ENCODE peak calls at places on chromosomes 2 and 18, in nine cellular contexts. One of them, this sample, is unnamed.

GRCh38 chr2:41736105-41736567 is 311.7 kb upstream of the PKDCC start:
- DNase-seq in nephron progenitor cell: no peak
- DNase-seq in Peyer's patch: no peak
- DNase-seq in body of pancreas: no peak
- DNase-seq in fibroblast of mammary gland: peak; percentile 49
- DNase-seq in endothelial cell: no peak
- DNase-seq in neural crest cell: no peak
- DNase-seq in dorsolateral prefrontal cortex: no peak
- DNase-seq in AG09319: no peak
- DNase-seq in this sample: no peak

GRCh38 chr2:205702576-205702975 is 20.3 kb downstream of the NRP2 start:
- DNase-seq in nephron progenitor cell: no peak
- DNase-seq in Peyer's patch: no peak
- DNase-seq in body of pancreas: no peak
- DNase-seq in fibroblast of mammary gland: no peak
- DNase-seq in endothelial cell: no peak
- DNase-seq in neural crest cell: no peak
- DNase-seq in dorsolateral prefrontal cortex: no peak
- DNase-seq in AG09319: no peak
- DNase-seq in this sample: no peak

GRCh38 chr2:26609839-26610277 is 31.3 kb downstream of the CIB4 start:
- DNase-seq in nephron progenitor cell: no peak
- DNase-seq in Peyer's patch: peak; percentile 31
- DNase-seq in body of pancreas: peak; percentile 39
- DNase-seq in fibroblast of mammary gland: no peak
- DNase-seq in endothelial cell: no peak
- DNase-seq in neural crest cell: no peak
- DNase-seq in dorsolateral prefrontal cortex: no peak
- DNase-seq in AG09319: no peak
- DNase-seq in this sample: no peak

GRCh38 chr2:119473621-119474370 is 42.1 kb downstream of the TMEM37 start:
- DNase-seq in nephron progenitor cell: no peak
- DNase-seq in Peyer's patch: no peak
- DNase-seq in body of pancreas: no peak
- DNase-seq in fibroblast of mammary gland: no peak
- DNase-seq in endothelial cell: no peak
- DNase-seq in neural crest cell: no peak
- DNase-seq in dorsolateral prefrontal cortex: no peak
- DNase-seq in AG09319: no peak
- DNase-seq in this sample: no peak

GRCh38 chr18:23235860-23236259 is 100.6 kb downstream of the CABLES1 start:
- DNase-seq in nephron progenitor cell: no peak
- DNase-seq in Peyer's patch: no peak
- DNase-seq in body of pancreas: no peak
- DNase-seq in fibroblast of mammary gland: no peak
- DNase-seq in endothelial cell: no peak
- DNase-seq in neural crest cell: no peak
- DNase-seq in dorsolateral prefrontal cortex: no peak
- DNase-seq in AG09319: no peak
- DNase-seq in this sample: no peak

GRCh38 chr2:128390991-128391630 is 72.4 kb upstream of the HS6ST1 start:
- DNase-seq in nephron progenitor cell: no peak
- DNase-seq in Peyer's patch: no peak
- DNase-seq in body of pancreas: peak; percentile 0
- DNase-seq in fibroblast of mammary gland: no peak
- DNase-seq in endothelial cell: no peak
- DNase-seq in neural crest cell: no peak
- DNase-seq in dorsolateral prefrontal cortex: no peak
- DNase-seq in AG09319: no peak
- DNase-seq in this sample: no peak

GRCh38 chr2:9708683-9709538 is 78.1 kb upstream of the YWHAQ start:
- DNase-seq in nephron progenitor cell: no peak
- DNase-seq in Peyer's patch: no peak
- DNase-seq in body of pancreas: no peak
- DNase-seq in fibroblast of mammary gland: peak; percentile 25
- DNase-seq in endothelial cell: no peak
- DNase-seq in neural crest cell: no peak
- DNase-seq in dorsolateral prefrontal cortex: no peak
- DNase-seq in AG09319: no peak
- DNase-seq in this sample: no peak

GRCh38 chr2:110788936-110789335 is 56.6 kb downstream of the ACOXL start:
- DNase-seq in nephron progenitor cell: no peak
- DNase-seq in Peyer's patch: no peak
- DNase-seq in body of pancreas: no peak
- DNase-seq in fibroblast of mammary gland: no peak
- DNase-seq in endothelial cell: no peak
- DNase-seq in neural crest cell: no peak
- DNase-seq in dorsolateral prefrontal cortex: no peak
- DNase-seq in AG09319: no peak
- DNase-seq in this sample: no peak

GRCh38 chr2:19051238-19051831 is 307.1 kb downstream of the OSR1 start:
- DNase-seq in nephron progenitor cell: peak; percentile 31
- DNase-seq in Peyer's patch: no peak
- DNase-seq in body of pancreas: no peak
- DNase-seq in fibroblast of mammary gland: no peak
- DNase-seq in endothelial cell: no peak
- DNase-seq in neural crest cell: no peak
- DNase-seq in dorsolateral prefrontal cortex: no peak
- DNase-seq in AG09319: no peak
- DNase-seq in this sample: no peak
- TF ChIP-seq CTCF in nephron progenitor cell: peak; percentile 17
- TF ChIP-seq CTCF in Peyer's patch: no peak
- TF ChIP-seq CTCF in body of pancreas: no peak
- TF ChIP-seq CTCF in fibroblast of mammary gland: no peak
- TF ChIP-seq CTCF in endothelial cell: no peak
- TF ChIP-seq CTCF in neural crest cell: no peak
- TF ChIP-seq CTCF in dorsolateral prefrontal cortex: no peak
- TF ChIP-seq CTCF in AG09319: no peak
- TF ChIP-seq CTCF in this sample: no peak

DNA sequence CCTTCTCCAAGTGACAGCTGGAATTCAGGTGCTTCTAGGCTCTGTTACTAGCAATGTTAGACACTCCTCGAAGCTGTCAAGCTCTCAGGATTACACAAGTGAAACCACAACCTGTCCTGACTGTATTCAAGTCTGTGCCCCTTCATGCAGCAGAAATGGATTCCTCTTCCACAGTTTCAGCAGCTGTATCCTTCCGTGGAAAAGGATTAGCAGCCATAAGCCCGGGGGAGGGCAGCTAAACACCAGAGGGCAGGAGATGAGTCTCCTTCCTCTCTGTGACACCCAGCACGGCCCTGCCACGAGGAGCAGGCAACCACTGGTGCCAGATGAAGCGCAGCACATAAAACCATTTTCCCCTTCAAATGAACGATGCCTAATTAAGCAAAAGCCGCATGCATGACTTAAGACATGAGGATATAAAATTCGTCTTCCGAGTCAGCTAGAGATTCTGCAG is 1.2 kb downstream of the ST3GAL5 start:
- DNase-seq in nephron progenitor cell: peak; percentile 25
- DNase-seq in Peyer's patch: peak; percentile 78
- DNase-seq in body of pancreas: peak; percentile 57
- DNase-seq in fibroblast of mammary gland: peak; percentile 34
- DNase-seq in endothelial cell: peak; percentile 37
- DNase-seq in neural crest cell: no peak
- DNase-seq in dorsolateral prefrontal cortex: peak; percentile 63
- DNase-seq in AG09319: no peak
- DNase-seq in this sample: peak; percentile 47
- TF ChIP-seq CTCF in nephron progenitor cell: no peak
- TF ChIP-seq CTCF in Peyer's patch: no peak
- TF ChIP-seq CTCF in body of pancreas: peak; percentile 16
- TF ChIP-seq CTCF in fibroblast of mammary gland: peak; percentile 18
- TF ChIP-seq CTCF in endothelial cell: no peak
- TF ChIP-seq CTCF in neural crest cell: peak; percentile 31
- TF ChIP-seq CTCF in dorsolateral prefrontal cortex: peak; percentile 33
- TF ChIP-seq CTCF in AG09319: peak; percentile 44
- TF ChIP-seq CTCF in this sample: no peak

DNA sequence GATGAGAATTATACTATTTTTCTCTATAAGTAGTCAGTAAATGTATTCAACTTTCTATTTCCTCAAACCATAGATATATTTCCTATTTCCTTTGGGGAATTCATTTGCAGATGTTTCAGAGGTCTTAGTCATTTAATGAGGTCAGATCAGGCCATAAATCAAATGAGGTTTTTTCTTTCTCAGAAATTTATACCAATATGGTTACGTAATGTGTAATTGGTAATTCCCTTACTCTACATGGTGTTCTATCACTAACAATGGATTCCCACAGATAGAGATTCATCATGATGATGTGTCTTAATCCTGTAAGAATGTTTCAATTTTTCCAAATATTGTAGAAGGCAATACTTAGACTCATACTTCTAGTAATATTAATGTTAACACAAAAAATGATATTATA is 108.0 kb downstream of the DPP4 start:
- DNase-seq in nephron progenitor cell: no peak
- DNase-seq in Peyer's patch: no peak
- DNase-seq in body of pancreas: no peak
- DNase-seq in fibroblast of mammary gland: peak; percentile 93
- DNase-seq in endothelial cell: no peak
- DNase-seq in neural crest cell: no peak
- DNase-seq in dorsolateral prefrontal cortex: no peak
- DNase-seq in AG09319: no peak
- DNase-seq in this sample: no peak
- TF ChIP-seq CTCF in nephron progenitor cell: no peak
- TF ChIP-seq CTCF in Peyer's patch: no peak
- TF ChIP-seq CTCF in body of pancreas: no peak
- TF ChIP-seq CTCF in fibroblast of mammary gland: no peak
- TF ChIP-seq CTCF in endothelial cell: no peak
- TF ChIP-seq CTCF in neural crest cell: no peak
- TF ChIP-seq CTCF in dorsolateral prefrontal cortex: no peak
- TF ChIP-seq CTCF in AG09319: no peak
- TF ChIP-seq CTCF in this sample: no peak

DNA sequence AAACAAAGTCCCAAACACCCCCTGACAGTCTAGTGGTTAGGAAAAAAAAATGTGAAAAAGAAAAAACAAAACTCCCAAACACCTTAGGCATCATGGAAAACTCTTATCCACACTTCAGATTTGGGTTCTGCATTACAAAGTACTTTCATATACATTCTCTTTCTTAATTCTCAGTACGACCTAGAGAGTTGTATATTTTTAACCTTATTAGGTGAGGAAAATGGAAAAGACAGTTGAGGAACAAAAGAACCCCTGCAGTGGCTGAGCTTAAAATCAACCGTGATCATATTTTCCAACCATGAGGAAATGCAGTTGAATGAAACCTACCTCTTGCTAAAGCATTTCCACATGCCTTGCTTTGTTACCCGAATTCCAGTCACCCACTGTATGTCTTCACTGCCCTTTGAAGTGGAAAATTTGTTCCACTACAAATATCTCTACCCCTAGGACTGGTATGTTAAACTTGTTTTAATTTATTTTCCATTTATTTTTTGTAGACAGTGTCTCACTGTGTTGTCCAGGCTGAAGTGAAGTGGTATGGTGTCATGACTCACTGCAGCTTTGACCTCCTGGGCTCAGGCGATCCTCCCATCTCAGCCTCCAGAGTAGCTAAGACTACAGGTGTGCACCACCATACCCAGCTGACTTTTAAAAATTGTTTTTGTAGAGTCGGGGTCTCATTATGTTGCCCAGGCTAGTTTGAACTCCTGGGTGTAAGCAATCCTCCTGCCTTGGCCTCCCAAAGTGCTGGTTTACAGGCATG is 56.9 kb upstream of the LPIN2 start:
- DNase-seq in nephron progenitor cell: no peak
- DNase-seq in Peyer's patch: no peak
- DNase-seq in body of pancreas: no peak
- DNase-seq in fibroblast of mammary gland: no peak
- DNase-seq in endothelial cell: no peak
- DNase-seq in neural crest cell: no peak
- DNase-seq in dorsolateral prefrontal cortex: no peak
- DNase-seq in AG09319: no peak
- DNase-seq in this sample: no peak
- TF ChIP-seq CTCF in nephron progenitor cell: no peak
- TF ChIP-seq CTCF in Peyer's patch: no peak
- TF ChIP-seq CTCF in body of pancreas: no peak
- TF ChIP-seq CTCF in fibroblast of mammary gland: no peak
- TF ChIP-seq CTCF in endothelial cell: no peak
- TF ChIP-seq CTCF in neural crest cell: no peak
- TF ChIP-seq CTCF in dorsolateral prefrontal cortex: no peak
- TF ChIP-seq CTCF in AG09319: no peak
- TF ChIP-seq CTCF in this sample: no peak

GRCh38 chr2:25164526-25164925 is 3.9 kb downstream of the POMC start:
- DNase-seq in nephron progenitor cell: no peak
- DNase-seq in Peyer's patch: no peak
- DNase-seq in body of pancreas: no peak
- DNase-seq in fibroblast of mammary gland: no peak
- DNase-seq in endothelial cell: no peak
- DNase-seq in neural crest cell: no peak
- DNase-seq in dorsolateral prefrontal cortex: no peak
- DNase-seq in AG09319: no peak
- DNase-seq in this sample: no peak

GRCh38 chr2:25170888-25171287 is 2.5 kb upstream of the POMC start:
- DNase-seq in nephron progenitor cell: no peak
- DNase-seq in Peyer's patch: no peak
- DNase-seq in body of pancreas: no peak
- DNase-seq in fibroblast of mammary gland: no peak
- DNase-seq in endothelial cell: no peak
- DNase-seq in neural crest cell: no peak
- DNase-seq in dorsolateral prefrontal cortex: no peak
- DNase-seq in AG09319: no peak
- DNase-seq in this sample: no peak

GRCh38 chr2:25169073-25169470 is 692 bp upstream of the POMC start:
- DNase-seq in nephron progenitor cell: no peak
- DNase-seq in Peyer's patch: no peak
- DNase-seq in body of pancreas: no peak
- DNase-seq in fibroblast of mammary gland: no peak
- DNase-seq in endothelial cell: no peak
- DNase-seq in neural crest cell: no peak
- DNase-seq in dorsolateral prefrontal cortex: no peak
- DNase-seq in AG09319: no peak
- DNase-seq in this sample: no peak

GRCh38 chr2:25165992-25166618 is 2.3 kb downstream of the POMC start:
- DNase-seq in nephron progenitor cell: peak; percentile 18
- DNase-seq in Peyer's patch: peak; percentile 79
- DNase-seq in body of pancreas: peak; percentile 70
- DNase-seq in fibroblast of mammary gland: no peak
- DNase-seq in endothelial cell: peak; percentile 32
- DNase-seq in neural crest cell: no peak
- DNase-seq in dorsolateral prefrontal cortex: no peak
- DNase-seq in AG09319: no peak
- DNase-seq in this sample: peak; percentile 71

DNA sequence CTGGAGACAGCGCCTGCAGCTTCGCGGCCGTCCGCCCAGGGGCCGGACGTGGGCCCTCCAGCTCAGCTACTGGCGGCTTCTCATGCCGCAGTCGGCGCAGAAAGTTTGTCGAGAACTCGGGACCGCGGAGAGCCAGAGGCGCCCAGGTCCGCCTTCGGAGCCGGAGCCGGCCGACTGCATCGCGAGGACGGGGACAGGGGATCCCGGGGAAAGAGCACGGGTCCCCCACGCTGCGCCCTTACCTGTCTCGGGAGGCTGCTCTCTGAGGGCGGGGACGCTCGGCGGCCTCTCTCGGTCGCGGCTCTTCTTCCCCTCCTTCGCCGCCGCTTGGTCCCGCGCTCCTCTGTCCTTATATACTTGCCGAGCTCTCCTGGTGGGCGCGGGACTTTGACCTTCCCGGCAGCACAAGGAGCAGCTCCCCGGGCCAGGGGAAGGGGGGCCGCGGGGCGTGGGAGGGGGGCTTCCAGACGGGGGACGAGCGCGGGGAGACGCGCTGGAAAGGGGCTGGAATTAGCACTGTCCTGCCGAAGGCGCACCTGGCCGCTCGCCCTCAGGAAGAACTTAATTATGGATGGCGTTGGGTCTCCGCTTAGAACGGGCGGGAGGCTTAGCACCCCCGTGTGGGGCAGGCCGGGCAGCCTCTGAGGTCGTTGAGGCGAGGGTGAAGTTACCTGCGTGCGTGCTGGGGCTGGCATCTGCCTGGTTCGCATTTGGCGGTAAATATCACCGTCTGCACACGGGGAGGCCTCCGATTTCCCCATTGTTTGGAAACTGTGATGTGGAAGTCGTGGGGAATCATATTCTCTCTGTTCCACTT is at the start of gene POMC:
- DNase-seq in nephron progenitor cell: peak; percentile 66
- DNase-seq in Peyer's patch: peak; percentile 22
- DNase-seq in body of pancreas: peak; percentile 35
- DNase-seq in fibroblast of mammary gland: peak; percentile 6
- DNase-seq in endothelial cell: peak; percentile 51
- DNase-seq in neural crest cell: peak; percentile 29
- DNase-seq in dorsolateral prefrontal cortex: no peak
- DNase-seq in AG09319: no peak
- DNase-seq in this sample: peak; percentile 51
- TF ChIP-seq CTCF in nephron progenitor cell: no peak
- TF ChIP-seq CTCF in Peyer's patch: no peak
- TF ChIP-seq CTCF in body of pancreas: no peak
- TF ChIP-seq CTCF in fibroblast of mammary gland: no peak
- TF ChIP-seq CTCF in endothelial cell: no peak
- TF ChIP-seq CTCF in neural crest cell: no peak
- TF ChIP-seq CTCF in dorsolateral prefrontal cortex: no peak
- TF ChIP-seq CTCF in AG09319: no peak
- TF ChIP-seq CTCF in this sample: no peak